ENCODE peak calls at places on chromosomes 3 and 15, in five cellular contexts. One of them, this sample, is unnamed.

GRCh38 chr15:56734013-56734625 is 810 bp upstream of the ZNF280D start:
- DNase-seq in right lobe of liver: no peak
- DNase-seq in testis: no peak
- DNase-seq in IMR-90: no peak
- DNase-seq in breast epithelium: no peak
- DNase-seq in this sample: no peak

GRCh38 chr15:38651328-38652038 is 86.9 kb upstream of the RASGRP1 start:
- DNase-seq in right lobe of liver: no peak
- DNase-seq in testis: no peak
- DNase-seq in IMR-90: no peak
- DNase-seq in breast epithelium: no peak
- DNase-seq in this sample: no peak

GRCh38 chr15:65332662-65333440 is 28.4 kb downstream of the RNU5B-1 start:
- DNase-seq in right lobe of liver: no peak
- DNase-seq in testis: no peak
- DNase-seq in IMR-90: no peak
- DNase-seq in breast epithelium: no peak
- DNase-seq in this sample: no peak

GRCh38 chr3:163622384-163622783 is 1455.9 kb downstream of the SI start:
- DNase-seq in right lobe of liver: no peak
- DNase-seq in testis: no peak
- DNase-seq in IMR-90: no peak
- DNase-seq in breast epithelium: no peak
- DNase-seq in this sample: no peak

GRCh38 chr15:35312355-35312754 is 227.3 kb upstream of the NANOGP8 start:
- DNase-seq in right lobe of liver: no peak
- DNase-seq in testis: no peak
- DNase-seq in IMR-90: no peak
- DNase-seq in breast epithelium: no peak
- DNase-seq in this sample: no peak

GRCh38 chr15:100353469-100353868 is 11.7 kb upstream of the ADAMTS17 start:
- DNase-seq in right lobe of liver: no peak
- DNase-seq in testis: peak; percentile 10
- DNase-seq in IMR-90: no peak
- DNase-seq in breast epithelium: no peak
- DNase-seq in this sample: no peak

GRCh38 chr3:71384393-71384792 is 199.1 kb downstream of the FOXP1 start:
- DNase-seq in right lobe of liver: no peak
- DNase-seq in testis: no peak
- DNase-seq in IMR-90: no peak
- DNase-seq in breast epithelium: no peak
- DNase-seq in this sample: no peak

GRCh38 chr3:155805204-155805801 is 775 bp downstream of the C3orf33 start:
- DNase-seq in right lobe of liver: peak; percentile 24
- DNase-seq in testis: peak; percentile 62
- DNase-seq in IMR-90: no peak
- DNase-seq in breast epithelium: no peak
- DNase-seq in this sample: peak; percentile 28

GRCh38 chr3:99118381-99118780 is 216.9 kb upstream of the DCBLD2 start:
- DNase-seq in right lobe of liver: no peak
- DNase-seq in testis: no peak
- DNase-seq in IMR-90: peak; percentile 38
- DNase-seq in breast epithelium: no peak
- DNase-seq in this sample: no peak

GRCh38 chr3:125212509-125213372 is at the start of gene SLC12A8:
- DNase-seq in right lobe of liver: peak; percentile 46
- DNase-seq in testis: no peak
- DNase-seq in IMR-90: no peak
- DNase-seq in breast epithelium: no peak
- DNase-seq in this sample: no peak

GRCh38 chr15:63833246-63833696 is 477 bp downstream of the HERC1 start:
- DNase-seq in right lobe of liver: peak; percentile 41
- DNase-seq in testis: peak; percentile 28
- DNase-seq in IMR-90: peak; percentile 36
- DNase-seq in breast epithelium: no peak
- DNase-seq in this sample: peak; percentile 65

GRCh38 chr3:111737712-111738097 is 121.4 kb upstream of the PHLDB2 start:
- DNase-seq in right lobe of liver: no peak
- DNase-seq in testis: peak; percentile 69
- DNase-seq in IMR-90: peak; percentile 98
- DNase-seq in breast epithelium: peak; percentile 77
- DNase-seq in this sample: peak; percentile 40

GRCh38 chr3:64084640-64085039 is 61.3 kb upstream of the PSMD6 start:
- DNase-seq in right lobe of liver: no peak
- DNase-seq in testis: no peak
- DNase-seq in IMR-90: peak; percentile 91
- DNase-seq in breast epithelium: no peak
- DNase-seq in this sample: no peak

GRCh38 chr3:135809038-135809437 is 156.5 kb upstream of the PPP2R3A start:
- DNase-seq in right lobe of liver: no peak
- DNase-seq in testis: no peak
- DNase-seq in IMR-90: no peak
- DNase-seq in breast epithelium: no peak
- DNase-seq in this sample: no peak

GRCh38 chr3:69671082-69671952 is 67.9 kb upstream of the MITF start:
- DNase-seq in right lobe of liver: no peak
- DNase-seq in testis: peak; percentile 58
- DNase-seq in IMR-90: peak; percentile 42
- DNase-seq in breast epithelium: no peak
- DNase-seq in this sample: peak; percentile 43

GRCh38 chr15:63391669-63392354 is 10.2 kb upstream of the CA12 start:
- DNase-seq in right lobe of liver: no peak
- DNase-seq in testis: no peak
- DNase-seq in IMR-90: no peak
- DNase-seq in breast epithelium: no peak
- DNase-seq in this sample: no peak

GRCh38 chr3:8607285-8608040 is 37.1 kb downstream of the SSUH2 start:
- DNase-seq in right lobe of liver: peak; percentile 62
- DNase-seq in testis: peak; percentile 89
- DNase-seq in IMR-90: peak; percentile 78
- DNase-seq in breast epithelium: peak; percentile 62
- DNase-seq in this sample: peak; percentile 72

GRCh38 chr3:109362823-109363222 is 25.5 kb upstream of the DPPA4 start:
- DNase-seq in right lobe of liver: no peak
- DNase-seq in testis: no peak
- DNase-seq in IMR-90: no peak
- DNase-seq in breast epithelium: no peak
- DNase-seq in this sample: no peak

GRCh38 chr15:51736646-51737537 is 563 bp downstream of the LYSMD2 start:
- DNase-seq in right lobe of liver: peak; percentile 64
- DNase-seq in testis: peak; percentile 51
- DNase-seq in IMR-90: no peak
- DNase-seq in breast epithelium: no peak
- DNase-seq in this sample: peak; percentile 61

GRCh38 chr15:99504071-99504822 is 61.5 kb upstream of the MEF2A start:
- DNase-seq in right lobe of liver: no peak
- DNase-seq in testis: no peak
- DNase-seq in IMR-90: no peak
- DNase-seq in breast epithelium: no peak
- DNase-seq in this sample: no peak

GRCh38 chr15:51536965-51537574 is 85.5 kb downstream of the DMXL2 start:
- DNase-seq in right lobe of liver: no peak
- DNase-seq in testis: no peak
- DNase-seq in IMR-90: peak; percentile 42
- DNase-seq in breast epithelium: no peak
- DNase-seq in this sample: no peak

GRCh38 chr3:187101184-187102072 is 37.9 kb downstream of the RPL39L start:
- DNase-seq in right lobe of liver: peak; percentile 75
- DNase-seq in testis: peak; percentile 45
- DNase-seq in IMR-90: peak; percentile 71
- DNase-seq in breast epithelium: peak; percentile 39
- DNase-seq in this sample: peak; percentile 78

GRCh38 chr3:78130741-78131290 is 1090.9 kb downstream of the ROBO2 start:
- DNase-seq in right lobe of liver: no peak
- DNase-seq in testis: no peak
- DNase-seq in IMR-90: no peak
- DNase-seq in breast epithelium: no peak
- DNase-seq in this sample: no peak

GRCh38 chr3:48596157-48596556 is 1.0 kb upstream of the COL7A1 start:
- DNase-seq in right lobe of liver: no peak
- DNase-seq in testis: no peak
- DNase-seq in IMR-90: no peak
- DNase-seq in breast epithelium: no peak
- DNase-seq in this sample: no peak

GRCh38 chr15:98177950-98178848 is 217.7 kb downstream of the ARRDC4 start:
- DNase-seq in right lobe of liver: no peak
- DNase-seq in testis: peak; percentile 65
- DNase-seq in IMR-90: peak; percentile 29
- DNase-seq in breast epithelium: peak; percentile 19
- DNase-seq in this sample: peak; percentile 28

GRCh38 chr15:100340721-100341661 is 784 bp downstream of the ADAMTS17 start:
- DNase-seq in right lobe of liver: no peak
- DNase-seq in testis: no peak
- DNase-seq in IMR-90: no peak
- DNase-seq in breast epithelium: no peak
- DNase-seq in this sample: no peak

GRCh38 chr3:180018588-180018987 is 18.1 kb downstream of the PEX5L start:
- DNase-seq in right lobe of liver: no peak
- DNase-seq in testis: no peak
- DNase-seq in IMR-90: no peak
- DNase-seq in breast epithelium: no peak
- DNase-seq in this sample: no peak

GRCh38 chr3:3560566-3561336 is 238.5 kb upstream of the LRRN1 start:
- DNase-seq in right lobe of liver: no peak
- DNase-seq in testis: no peak
- DNase-seq in IMR-90: peak; percentile 1
- DNase-seq in breast epithelium: no peak
- DNase-seq in this sample: no peak

GRCh38 chr3:14285526-14285925 is 106.9 kb downstream of the LSM3 start:
- DNase-seq in right lobe of liver: no peak
- DNase-seq in testis: no peak
- DNase-seq in IMR-90: no peak
- DNase-seq in breast epithelium: no peak
- DNase-seq in this sample: no peak

GRCh38 chr3:142210144-142210543 is 15.2 kb downstream of the GK5 start:
- DNase-seq in right lobe of liver: no peak
- DNase-seq in testis: no peak
- DNase-seq in IMR-90: no peak
- DNase-seq in breast epithelium: no peak
- DNase-seq in this sample: no peak

GRCh38 chr3:10470666-10471336 is 34.6 kb downstream of the ATP2B2 start:
- DNase-seq in right lobe of liver: no peak
- DNase-seq in testis: no peak
- DNase-seq in IMR-90: no peak
- DNase-seq in breast epithelium: no peak
- DNase-seq in this sample: no peak

DNA sequence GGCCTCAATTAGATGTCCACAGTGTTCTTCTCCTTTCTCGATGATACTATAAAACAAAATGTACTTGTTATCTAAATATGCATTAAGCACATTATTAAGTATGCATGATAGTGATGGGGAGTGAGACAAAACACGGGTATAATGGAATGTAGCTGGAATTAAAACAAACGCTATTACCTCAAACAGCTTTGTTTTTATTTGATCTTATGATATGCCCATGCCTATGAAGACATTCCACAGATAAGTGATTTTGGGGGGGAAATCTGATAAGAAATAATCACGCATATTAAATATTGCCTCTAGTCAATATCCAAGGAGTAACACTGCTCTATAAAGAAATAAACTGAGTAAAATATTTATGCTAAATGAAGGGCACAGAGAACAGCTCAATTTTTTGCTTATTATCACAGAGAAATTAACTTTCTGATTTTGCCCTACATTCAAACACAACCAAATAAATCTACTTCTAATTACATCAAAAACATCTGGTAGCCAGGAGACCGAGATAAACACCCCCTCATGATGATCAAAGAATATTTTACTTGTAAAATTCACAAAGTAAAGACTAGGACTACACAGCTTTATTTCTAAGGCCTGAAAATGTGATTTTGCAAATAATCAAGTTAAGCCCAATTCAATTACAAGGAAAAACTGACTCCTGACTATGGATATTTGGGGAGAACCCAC is 1.9 kb downstream of the COX17 start:
- DNase-seq in right lobe of liver: no peak
- DNase-seq in testis: no peak
- DNase-seq in IMR-90: no peak
- DNase-seq in breast epithelium: no peak
- DNase-seq in this sample: no peak
- H3K4me3 ChIP-seq in right lobe of liver: no peak overlapping the region
- H3K4me3 ChIP-seq in testis: no peak overlapping the region
- H3K4me3 ChIP-seq in IMR-90: no peak overlapping the region
- H3K4me3 ChIP-seq in breast epithelium: no peak overlapping the region
- H3K4me3 ChIP-seq in this sample: no peak overlapping the region

GRCh38 chr15:26394801-26395200 is 378.1 kb downstream of the GABRB3 start:
- DNase-seq in right lobe of liver: no peak
- DNase-seq in testis: no peak
- DNase-seq in IMR-90: no peak
- DNase-seq in breast epithelium: no peak
- DNase-seq in this sample: no peak
- TF ChIP-seq POLR2A in right lobe of liver: no peak
- TF ChIP-seq POLR2A in testis: no peak
- TF ChIP-seq POLR2A in IMR-90: no peak
- TF ChIP-seq POLR2A in breast epithelium: no peak
- TF ChIP-seq POLR2A in this sample: no peak

DNA sequence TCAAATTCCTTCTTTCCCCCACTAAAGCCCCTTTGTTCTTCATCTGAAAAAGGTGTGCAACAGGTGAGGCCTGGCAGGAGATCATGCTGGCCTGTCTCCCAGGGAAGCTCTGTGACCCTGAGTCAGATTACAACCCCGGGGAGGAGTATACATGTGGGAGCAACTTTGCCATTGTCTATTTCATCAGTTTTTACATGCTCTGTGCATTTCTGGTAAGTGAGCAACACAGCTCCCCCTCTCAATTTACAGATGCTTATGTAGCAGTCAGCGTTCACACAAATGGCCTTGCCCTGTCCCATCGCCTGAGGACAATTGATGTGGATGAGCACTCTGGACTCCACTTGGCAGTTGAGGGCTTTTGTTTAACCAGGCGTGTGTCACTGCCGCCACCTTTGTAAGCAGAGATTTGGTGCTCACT is 70.4 kb downstream of the CHDH start:
- DNase-seq in right lobe of liver: peak; percentile 40
- DNase-seq in testis: no peak
- DNase-seq in IMR-90: no peak
- DNase-seq in breast epithelium: no peak
- DNase-seq in this sample: no peak
- H3K27ac ChIP-seq in right lobe of liver: peak overlapping the region; percentile 48
- H3K27ac ChIP-seq in testis: no peak overlapping the region
- H3K27ac ChIP-seq in IMR-90: no peak overlapping the region
- H3K27ac ChIP-seq in breast epithelium: peak overlapping the region; percentile 35
- H3K27ac ChIP-seq in this sample: no peak overlapping the region

GRCh38 chr3:159169828-159170227 is 368.0 kb downstream of the MFSD1 start:
- DNase-seq in right lobe of liver: no peak
- DNase-seq in testis: no peak
- DNase-seq in IMR-90: peak; percentile 53
- DNase-seq in breast epithelium: no peak
- DNase-seq in this sample: no peak

GRCh38 chr3:159163656-159164055 is 361.8 kb downstream of the MFSD1 start:
- DNase-seq in right lobe of liver: no peak
- DNase-seq in testis: no peak
- DNase-seq in IMR-90: no peak
- DNase-seq in breast epithelium: no peak
- DNase-seq in this sample: no peak

GRCh38 chr3:159165972-159166371 is 364.1 kb downstream of the MFSD1 start:
- DNase-seq in right lobe of liver: no peak
- DNase-seq in testis: no peak
- DNase-seq in IMR-90: no peak
- DNase-seq in breast epithelium: no peak
- DNase-seq in this sample: no peak

GRCh38 chr3:159168788-159169187 is 366.9 kb downstream of the MFSD1 start:
- DNase-seq in right lobe of liver: no peak
- DNase-seq in testis: no peak
- DNase-seq in IMR-90: no peak
- DNase-seq in breast epithelium: no peak
- DNase-seq in this sample: no peak

GRCh38 chr3:159166899-159167586 is 365.2 kb downstream of the MFSD1 start:
- DNase-seq in right lobe of liver: no peak
- DNase-seq in testis: no peak
- DNase-seq in IMR-90: no peak
- DNase-seq in breast epithelium: no peak
- DNase-seq in this sample: no peak
- H3K4me3 ChIP-seq in right lobe of liver: peak overlapping the region; percentile 35
- H3K4me3 ChIP-seq in testis: no peak overlapping the region
- H3K4me3 ChIP-seq in IMR-90: no peak overlapping the region
- H3K4me3 ChIP-seq in breast epithelium: no peak overlapping the region
- H3K4me3 ChIP-seq in this sample: no peak overlapping the region